ENCODE peak calls at places on chromosome 1, in five cellular contexts. R, N, D, Z and F are unnamed samples.

GRCh38 chr1:41799723-41800122 is 119.0 kb downstream of the HIVEP3 start:
- DNase-seq in R (no peak), N (peak), D (no peak), Z (no peak), F (no peak)

GRCh38 chr1:58727363-58727762 is 27.5 kb upstream of the MYSM1 start:
- DNase-seq in R (peak), N (peak), D (no peak), Z (no peak), F (no peak)

GRCh38 chr1:183272390-183272801 is 86.3 kb downstream of the LAMC2 start:
- DNase-seq in R (peak), N (peak), D (no peak), Z (no peak), F (no peak)

GRCh38 chr1:22288593-22289241 is 145.8 kb upstream of the WNT4 start:
- DNase-seq in R (peak), N (peak), D (no peak), Z (no peak), F (no peak)

GRCh38 chr1:45769261-45769932 is 18.9 kb upstream of the IPP start:
- DNase-seq in R (peak), N (no peak), D (peak), Z (no peak), F (no peak)

GRCh38 chr1:18192182-18192581 is 84.6 kb downstream of the IGSF21 start:
- DNase-seq in R (no peak), N (no peak), D (no peak), Z (no peak), F (no peak)

GRCh38 chr1:88916883-88917282 is 25.5 kb upstream of the GTF2B start:
- DNase-seq in R (no peak), N (no peak), D (no peak), Z (no peak), F (no peak)

GRCh38 chr1:20373286-20373685 is 82.6 kb downstream of the VWA5B1 start:
- DNase-seq in R (no peak), N (no peak), D (peak), Z (no peak), F (no peak)

GRCh38 chr1:96723372-96723771 is 1.8 kb downstream of the PTBP2 start:
- DNase-seq in R (no peak), N (no peak), D (no peak), Z (no peak), F (no peak)

GRCh38 chr1:50665413-50665812 is 242.2 kb upstream of the DMRTA2 start:
- DNase-seq in R (peak), N (no peak), D (no peak), Z (no peak), F (no peak)

GRCh38 chr1:187038789-187039188 is 210.0 kb downstream of the PLA2G4A start:
- DNase-seq in R (peak), N (peak), D (no peak), Z (no peak), F (no peak)

GRCh38 chr1:115530407-115530806 is 111.4 kb upstream of the VANGL1 start:
- DNase-seq in R (peak), N (no peak), D (no peak), Z (no peak), F (no peak)

GRCh38 chr1:93522721-93523120 is 74.8 kb downstream of the FNBP1L start:
- DNase-seq in R (no peak), N (peak), D (no peak), Z (no peak), F (no peak)

GRCh38 chr1:154327466-154328317 is 2.4 kb downstream of the ATP8B2 start:
- DNase-seq in R (no peak), N (no peak), D (peak), Z (no peak), F (no peak)

GRCh38 chr1:27522860-27523665 is 33.1 kb upstream of the WASF2 start:
- DNase-seq in R (peak), N (no peak), D (no peak), Z (no peak), F (no peak)

GRCh38 chr1:54754486-54755285 is 9.6 kb downstream of the PARS2 start:
- DNase-seq in R (no peak), N (no peak), D (no peak), Z (no peak), F (no peak)

GRCh38 chr1:170634819-170635410 is 29.0 kb upstream of the PRRX1 start:
- DNase-seq in R (no peak), N (no peak), D (no peak), Z (no peak), F (no peak)

GRCh38 chr1:170790651-170791071 is 126.7 kb downstream of the PRRX1 start:
- DNase-seq in R (no peak), N (no peak), D (no peak), Z (no peak), F (no peak)

GRCh38 chr1:160607051-160608032 is 28.0 kb upstream of the CD84 start:
- DNase-seq in R (peak), N (peak), D (peak), Z (no peak), F (peak)

GRCh38 chr1:48450505-48450904 is 21.5 kb downstream of the SPATA6 start:
- DNase-seq in R (peak), N (no peak), D (no peak), Z (no peak), F (no peak)

GRCh38 chr1:243471026-243471685 is 215.3 kb downstream of the SDCCAG8 start:
- DNase-seq in R (no peak), N (no peak), D (no peak), Z (no peak), F (no peak)

GRCh38 chr1:184685116-184685515 is 69.5 kb downstream of the EDEM3 start:
- DNase-seq in R (no peak), N (no peak), D (no peak), Z (no peak), F (no peak)

GRCh38 chr1:47881505-47882442 is 115.4 kb downstream of the TRABD2B start:
- DNase-seq in R (peak), N (no peak), D (no peak), Z (no peak), F (no peak)

GRCh38 chr1:48073773-48074172 is 76.6 kb upstream of the TRABD2B start:
- DNase-seq in R (no peak), N (no peak), D (no peak), Z (no peak), F (no peak)

GRCh38 chr1:169557131-169557530 is 29.1 kb downstream of the F5 start:
- DNase-seq in R (no peak), N (no peak), D (no peak), Z (no peak), F (no peak)

GRCh38 chr1:75797606-75798216 is 1.0 kb downstream of the MSH4 start:
- DNase-seq in R (no peak), N (no peak), D (no peak), Z (no peak), F (no peak)

GRCh38 chr1:17567582-17567981 is 28.1 kb downstream of the ARHGEF10L start:
- DNase-seq in R (no peak), N (no peak), D (no peak), Z (no peak), F (no peak)

GRCh38 chr1:54547601-54548388 is at the start of gene ACOT11:
- DNase-seq in R (peak), N (no peak), D (peak), Z (no peak), F (peak)

GRCh38 chr1:221823566-221823965 is 81.7 kb upstream of the DUSP10 start:
- DNase-seq in R (no peak), N (no peak), D (no peak), Z (no peak), F (no peak)
- H3K9ac ChIP-seq in R (no peak), N (no peak), D (no peak), Z (no peak), F (no peak)

GRCh38 chr1:53303651-53304515 is 24.0 kb downstream of the LRP8 start:
- DNase-seq in R (no peak), N (no peak), D (no peak), Z (no peak), F (no peak)
- H2BK12ac ChIP-seq in R (no peak), N (no peak), D (no peak), Z (no peak), F (no peak)

DNA sequence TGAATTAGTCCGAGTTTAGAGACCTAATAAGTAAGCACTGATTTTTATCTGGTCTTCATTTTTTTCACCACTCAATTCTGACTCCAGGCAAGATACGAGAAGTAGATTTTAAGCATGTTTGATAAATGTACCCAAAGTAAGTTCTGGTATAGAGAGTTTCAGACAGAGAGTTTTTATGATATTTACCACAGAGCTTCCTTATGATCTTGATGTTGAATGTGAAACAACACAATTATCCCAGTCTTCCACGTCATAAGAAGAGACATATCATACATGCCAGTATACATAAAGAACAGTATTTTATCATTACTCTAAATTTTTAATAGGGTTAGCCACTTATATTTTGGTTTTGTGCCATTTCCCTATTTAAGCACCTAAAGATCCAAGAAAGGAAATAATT is 7.8 kb upstream of the NCMAP start:
- DNase-seq in R (no peak), N (no peak), D (no peak), Z (no peak), F (no peak)
- H3K9ac ChIP-seq in R (no peak), N (no peak), D (no peak), Z (no peak), F (no peak)

GRCh38 chr1:224329842-224330753 is at the start of gene NVL:
- DNase-seq in R (peak), N (peak), D (peak), Z (peak), F (peak)
- H2BK12ac ChIP-seq in R (no peak), N (peak), D (no peak), Z (no peak), F (peak)

GRCh38 chr1:77642941-77643340 is 39.5 kb downstream of the ZZZ3 start:
- DNase-seq in R (no peak), N (no peak), D (no peak), Z (no peak), F (no peak)

GRCh38 chr1:77636864-77637263 is 45.6 kb downstream of the ZZZ3 start:
- DNase-seq in R (no peak), N (no peak), D (peak), Z (peak), F (no peak)

GRCh38 chr1:77639056-77639455 is 43.4 kb downstream of the ZZZ3 start:
- DNase-seq in R (peak), N (peak), D (no peak), Z (no peak), F (no peak)

GRCh38 chr1:77642196-77642595 is 40.3 kb downstream of the ZZZ3 start:
- DNase-seq in R (no peak), N (peak), D (no peak), Z (no peak), F (no peak)

GRCh38 chr1:77639557-77640069 is 42.8 kb downstream of the ZZZ3 start:
- DNase-seq in R (no peak), N (no peak), D (no peak), Z (no peak), F (no peak)
- H3K9ac ChIP-seq in R (no peak), N (no peak), D (no peak), Z (no peak), F (no peak)

DNA sequence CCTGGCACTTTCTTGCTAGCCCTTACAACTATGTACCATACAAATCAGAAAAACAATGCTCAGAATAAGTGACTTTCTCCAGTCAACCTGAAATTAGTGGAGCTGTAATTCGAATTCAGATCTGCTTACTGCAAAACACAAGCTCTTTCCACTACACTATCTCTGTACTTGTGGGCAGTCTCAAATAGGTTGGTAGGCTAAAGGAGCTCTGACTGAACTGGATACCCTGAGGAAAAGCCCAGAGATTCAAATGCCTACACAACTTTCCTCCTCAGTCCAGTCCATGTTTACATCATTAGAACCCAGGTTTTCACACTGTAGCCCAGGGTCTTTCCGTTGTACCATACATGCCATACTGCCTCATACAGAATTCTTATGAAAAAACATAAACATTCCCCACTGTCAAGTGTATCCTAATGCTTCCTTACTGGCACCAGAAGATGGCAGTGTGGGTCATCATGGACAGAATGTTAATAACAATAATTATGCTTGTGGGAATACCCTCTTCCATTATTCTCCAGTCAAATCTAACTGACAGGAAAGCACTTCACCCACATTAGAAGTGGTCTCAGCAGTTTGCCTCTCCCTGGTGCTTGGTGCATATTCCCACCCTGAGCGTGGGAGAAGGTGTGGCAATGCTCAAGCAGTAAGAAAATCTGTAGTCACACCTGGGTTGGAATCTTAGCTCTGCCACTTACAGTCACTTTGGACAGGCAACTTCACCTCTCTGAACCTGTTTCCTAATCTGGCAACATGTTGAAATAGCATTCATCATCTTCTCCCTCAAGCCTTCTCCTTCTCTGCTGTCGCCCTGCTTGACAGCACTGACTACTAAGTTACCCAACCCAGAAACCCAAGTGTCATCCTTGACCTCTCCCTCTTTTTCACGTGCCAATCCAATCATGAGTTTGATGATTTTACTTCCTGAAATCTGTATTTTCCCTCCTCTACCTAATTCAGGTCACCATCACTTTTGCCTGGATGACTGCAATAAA is 14.4 kb upstream of the ZFYVE9 start:
- DNase-seq in R (peak), N (peak), D (no peak), Z (no peak), F (no peak)
- H2BK12ac ChIP-seq in R (no peak), N (no peak), D (no peak), Z (no peak), F (no peak)

GRCh38 chr1:151327903-151328674 is 873 bp upstream of the PI4KB start:
- DNase-seq in R (no peak), N (peak), D (peak), Z (no peak), F (no peak)
- H3K9ac ChIP-seq in R (peak), N (no peak), D (peak), Z (peak), F (peak)

GRCh38 chr1:201240171-201240570 is 43.1 kb upstream of the PKP1 start:
- DNase-seq in R (no peak), N (no peak), D (no peak), Z (no peak), F (no peak)
- H2BK12ac ChIP-seq in R (no peak), N (no peak), D (no peak), Z (no peak), F (no peak)